ENCODE peak calls at places on chromosome 19, in four cellular contexts. M is cardiac muscle cell, R is psoas muscle, O is brain microvascular endothelial cell. D is an unnamed sample.

GRCh38 chr19:4501005-4501591 is 17.2 kb downstream of the PLIN4 start:
- DNase-seq in M (no peak), R (peak; percentile 60), O (no peak), D (no peak)

GRCh38 chr19:49058592-49058991 is 1.0 kb upstream of the CGB7 start:
- DNase-seq in M (peak; percentile 33), R (peak; percentile 84), O (peak; percentile 40), D (no peak)

GRCh38 chr19:19120308-19121156 is 17.7 kb downstream of the TMEM161A start:
- DNase-seq in R (no peak), O (peak; percentile 78), M (peak; percentile 95), D (peak; percentile 41)

GRCh38 chr19:3049089-3049488 is 13.2 kb downstream of the TLE5 start:
- DNase-seq in M (no peak), R (no peak), O (no peak), D (no peak)

GRCh38 chr19:31278555-31279435 is 70.4 kb downstream of the TSHZ3 start:
- DNase-seq in R (no peak), O (no peak), M (no peak), D (no peak)

GRCh38 chr19:10206226-10206873 is 11.6 kb upstream of the DNMT1 start:
- DNase-seq in O (peak; percentile 38), R (no peak), M (peak; percentile 60), D (no peak)

GRCh38 chr19:6564393-6564792 is 26.6 kb downstream of the CD70 start:
- DNase-seq in M (peak; percentile 20), O (no peak), R (no peak), D (peak; percentile 44)

GRCh38 chr19:47675271-47675670 is 38.0 kb upstream of the EHD2 start:
- DNase-seq in R (peak; percentile 47), O (no peak), M (no peak), D (no peak)

GRCh38 chr19:35140898-35141626 is 2.0 kb upstream of the FXYD7 start:
- DNase-seq in R (peak; percentile 98), M (peak; percentile 93), O (peak; percentile 84), D (peak; percentile 99)

GRCh38 chr19:50896591-50897190 is 14.5 kb downstream of the KLK4 start:
- DNase-seq in R (no peak), M (peak; percentile 40), O (peak; percentile 49), D (peak; percentile 5)

GRCh38 chr19:3852614-3853254 is 16.1 kb downstream of the ZFR2 start:
- DNase-seq in O (peak; percentile 66), R (no peak), M (peak; percentile 84), D (peak; percentile 92)

GRCh38 chr19:29524201-29524911 is 1.4 kb upstream of the VSTM2B start:
- DNase-seq in M (no peak), R (peak; percentile 39), O (no peak), D (no peak)

DNA sequence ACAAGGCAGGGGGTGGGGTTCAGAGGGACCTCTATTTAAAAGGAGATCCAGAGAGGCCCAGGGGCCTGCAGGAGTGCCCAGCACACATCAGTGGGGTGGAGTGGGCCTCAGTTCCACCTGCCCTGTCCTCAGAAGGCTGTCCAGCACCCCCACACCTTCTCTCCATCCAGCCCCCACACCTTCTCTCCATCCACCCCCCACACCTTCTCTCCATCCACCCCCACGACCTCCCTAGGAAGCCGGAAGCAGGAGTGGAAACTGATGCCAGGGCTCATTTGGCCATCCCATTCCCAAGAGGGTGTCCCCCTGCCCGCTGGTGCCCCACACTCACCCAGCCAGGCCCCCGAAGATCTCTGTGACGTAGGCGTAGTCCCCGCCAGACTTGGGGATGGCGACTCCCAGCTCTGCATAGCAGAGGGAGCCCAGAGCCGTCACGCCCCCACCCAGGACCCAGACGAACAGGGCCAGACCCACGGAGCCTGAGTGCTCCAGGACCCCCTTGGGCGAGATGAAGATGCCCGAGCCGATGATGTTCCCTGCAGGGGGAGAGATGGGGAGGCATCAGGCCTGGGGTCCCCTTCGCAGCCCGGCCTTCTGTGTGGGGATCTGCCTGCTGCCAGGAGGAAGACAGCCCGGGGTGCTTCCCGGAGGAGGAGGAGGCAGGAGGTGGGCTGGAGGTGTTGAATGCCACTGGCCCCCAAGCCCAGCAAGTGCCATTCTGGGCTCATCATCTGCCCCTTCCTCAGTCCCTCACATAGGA is 10.0 kb downstream of the SLC7A10 start:
- DNase-seq in O (no peak), M (no peak), R (peak; percentile 20), D (no peak)
- H3K27ac ChIP-seq in O (no peak overlapping the region), M (no peak overlapping the region), R (no peak overlapping the region), D (no peak overlapping the region)

GRCh38 chr19:53812335-53812734 is 11.8 kb downstream of the NLRP12 start:
- DNase-seq in R (no peak), O (no peak), M (no peak), D (no peak)

GRCh38 chr19:53810891-53811290 is 13.2 kb downstream of the NLRP12 start:
- DNase-seq in R (no peak), O (no peak), M (no peak), D (no peak)

GRCh38 chr19:53809518-53810186 is 14.5 kb downstream of the NLRP12 start:
- DNase-seq in M (no peak), O (no peak), R (no peak), D (no peak)

GRCh38 chr19:53810187-53810546 is 13.9 kb downstream of the NLRP12 start:
- DNase-seq in O (no peak), M (no peak), R (no peak), D (no peak)

GRCh38 chr19:53808710-53809125 is 15.4 kb downstream of the NLRP12 start:
- DNase-seq in O (peak; percentile 32), R (no peak), M (peak; percentile 73), D (peak; percentile 14)
- TF ChIP-seq CTCF in O (peak; percentile 77), R (no peak), M (peak; percentile 74), D (peak; percentile 62)

GRCh38 chr19:37077615-37077928 is 661 bp upstream of the ZNF420 start:
- DNase-seq in R (no peak), M (no peak), O (no peak), D (no peak)
- H3K27ac ChIP-seq in R (peak overlapping the region; percentile 79), M (peak overlapping the region; percentile 74), O (no peak overlapping the region), D (peak overlapping the region; percentile 76)

GRCh38 chr19:53431399-53432087 is at the start of gene ZNF761:
- DNase-seq in M (peak; percentile 93), R (peak; percentile 97), O (peak; percentile 87), D (peak; percentile 89)
- TF ChIP-seq CTCF in M (peak; percentile 42), R (peak; percentile 34), O (peak; percentile 59), D (no peak)

GRCh38 chr19:57560049-57560491 is 407 bp upstream of the ZNF550 start:
- DNase-seq in R (peak; percentile 60), O (peak; percentile 71), M (peak; percentile 73), D (peak; percentile 64)
- H3K27ac ChIP-seq in R (peak overlapping the region; percentile 68), O (peak overlapping the region; percentile 76), M (no peak overlapping the region), D (peak overlapping the region; percentile 66)

DNA sequence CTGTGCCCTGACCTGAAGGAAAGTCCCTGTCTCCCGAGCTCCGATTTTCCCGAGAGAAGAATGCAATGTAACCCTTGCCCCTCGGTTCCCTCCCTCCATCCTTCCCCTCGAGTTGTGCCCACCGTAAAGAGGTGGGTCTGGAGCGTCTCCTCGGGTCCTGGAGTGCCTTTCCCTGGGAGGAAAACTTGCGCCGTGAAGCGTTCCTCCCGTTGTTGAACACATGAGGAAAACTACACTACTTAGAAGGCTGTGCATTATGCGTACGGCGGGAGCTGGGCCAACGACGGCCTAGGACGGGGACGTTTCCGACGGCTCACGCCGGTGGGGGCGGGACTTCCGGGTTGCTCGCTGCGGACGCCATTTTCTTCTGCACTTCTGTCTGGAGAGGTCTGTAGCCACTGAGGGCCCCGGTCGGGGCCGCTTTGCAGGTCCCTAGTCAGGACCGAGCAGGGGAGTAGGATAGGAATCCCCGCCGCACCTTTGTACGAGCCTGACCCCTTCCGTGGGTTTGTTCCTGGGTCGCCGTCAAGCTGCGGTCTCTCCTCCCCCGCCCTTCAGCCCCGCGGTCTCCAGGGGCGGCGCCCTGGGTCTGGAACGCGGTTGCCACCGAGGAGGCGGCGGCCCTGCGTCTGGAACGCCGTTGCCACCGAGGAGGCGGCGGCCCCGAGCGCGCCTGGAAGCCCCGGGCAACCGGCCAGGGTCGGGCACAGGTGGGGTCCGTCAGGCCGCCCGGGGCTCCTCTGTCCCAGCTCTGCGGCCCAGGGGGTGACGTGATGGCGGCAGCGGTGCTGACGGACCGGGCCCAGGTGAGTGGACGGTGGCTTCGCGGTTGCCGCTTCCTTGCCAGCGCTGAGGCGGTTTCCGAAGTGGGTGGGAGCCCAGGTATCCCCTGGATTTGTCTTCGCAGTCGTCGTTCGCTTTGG is at the start of gene ZNF264:
- DNase-seq in M (peak; percentile 93), R (peak; percentile 95), O (peak; percentile 89), D (peak; percentile 81)
- TF ChIP-seq CTCF in M (no peak), R (no peak), O (no peak), D (no peak)

GRCh38 chr19:16888629-16889371 is at the start of gene F2RL3:
- DNase-seq in O (peak; percentile 40), R (peak; percentile 77), M (peak; percentile 70), D (no peak)
- H3K27ac ChIP-seq in O (peak within 1 kb of the TSS; percentile 18), R (peak within 1 kb of the TSS; percentile 38), M (peak within 1 kb of the TSS; percentile 95), D (peak within 1 kb of the TSS; percentile 94)